ENCODE peak calls at places on chromosomes 12 and 14, in five cellular contexts. One of them, this sample, is unnamed.

GRCh38 chr12:62758216-62758615 is 176.7 kb downstream of the PPM1H start:
- DNase-seq in ovary: no peak
- DNase-seq in Panc1: no peak
- DNase-seq in astrocyte: peak; percentile 79
- DNase-seq in body of pancreas: no peak
- DNase-seq in this sample: no peak

GRCh38 chr12:100077367-100077766 is 65.3 kb downstream of the BLTP3B start:
- DNase-seq in ovary: no peak
- DNase-seq in Panc1: no peak
- DNase-seq in astrocyte: no peak
- DNase-seq in body of pancreas: no peak
- DNase-seq in this sample: no peak

GRCh38 chr12:122282066-122282465 is 15.8 kb upstream of the VPS33A start:
- DNase-seq in ovary: no peak
- DNase-seq in Panc1: no peak
- DNase-seq in astrocyte: peak; percentile 84
- DNase-seq in body of pancreas: no peak
- DNase-seq in this sample: peak; percentile 32

GRCh38 chr12:130978785-130979184 is 25.1 kb downstream of the ADGRD1 start:
- DNase-seq in ovary: no peak
- DNase-seq in Panc1: no peak
- DNase-seq in astrocyte: no peak
- DNase-seq in body of pancreas: no peak
- DNase-seq in this sample: no peak

GRCh38 chr12:107437954-107438353 is 247.6 kb upstream of the PWP1 start:
- DNase-seq in ovary: no peak
- DNase-seq in Panc1: no peak
- DNase-seq in astrocyte: no peak
- DNase-seq in body of pancreas: no peak
- DNase-seq in this sample: no peak

GRCh38 chr12:62021808-62022207 is 238.4 kb upstream of the USP15 start:
- DNase-seq in ovary: no peak
- DNase-seq in Panc1: no peak
- DNase-seq in astrocyte: no peak
- DNase-seq in body of pancreas: no peak
- DNase-seq in this sample: no peak

GRCh38 chr12:71645268-71645667 is 18.4 kb downstream of the ZFC3H1 start:
- DNase-seq in ovary: no peak
- DNase-seq in Panc1: no peak
- DNase-seq in astrocyte: no peak
- DNase-seq in body of pancreas: no peak
- DNase-seq in this sample: no peak

GRCh38 chr12:91991397-91992187 is 154.1 kb downstream of the BTG1 start:
- DNase-seq in ovary: no peak
- DNase-seq in Panc1: no peak
- DNase-seq in astrocyte: peak; percentile 16
- DNase-seq in body of pancreas: no peak
- DNase-seq in this sample: peak; percentile 29

GRCh38 chr14:34266344-34266743 is 195.7 kb downstream of the SPTSSA start:
- DNase-seq in ovary: no peak
- DNase-seq in Panc1: no peak
- DNase-seq in astrocyte: no peak
- DNase-seq in body of pancreas: no peak
- DNase-seq in this sample: no peak

GRCh38 chr12:127479256-127479655 is 787.7 kb upstream of the TMEM132C start:
- DNase-seq in ovary: no peak
- DNase-seq in Panc1: no peak
- DNase-seq in astrocyte: peak; percentile 84
- DNase-seq in body of pancreas: no peak
- DNase-seq in this sample: no peak

GRCh38 chr12:52716061-52716460 is 12.7 kb upstream of the KRT77 start:
- DNase-seq in ovary: no peak
- DNase-seq in Panc1: no peak
- DNase-seq in astrocyte: no peak
- DNase-seq in body of pancreas: no peak
- DNase-seq in this sample: no peak

GRCh38 chr12:130828895-130829294 is 10.2 kb downstream of the STX2 start:
- DNase-seq in ovary: no peak
- DNase-seq in Panc1: no peak
- DNase-seq in astrocyte: no peak
- DNase-seq in body of pancreas: no peak
- DNase-seq in this sample: no peak

GRCh38 chr12:59452746-59453145 is 143.1 kb upstream of the SLC16A7 start:
- DNase-seq in ovary: no peak
- DNase-seq in Panc1: no peak
- DNase-seq in astrocyte: peak; percentile 43
- DNase-seq in body of pancreas: no peak
- DNase-seq in this sample: no peak

GRCh38 chr12:53053223-53054111 is 3.6 kb downstream of the TNS2 start:
- DNase-seq in ovary: peak; percentile 74
- DNase-seq in Panc1: no peak
- DNase-seq in astrocyte: no peak
- DNase-seq in body of pancreas: peak; percentile 81
- DNase-seq in this sample: peak; percentile 73

GRCh38 chr12:48795550-48796455 is 6.9 kb upstream of the ADCY6 start:
- DNase-seq in ovary: peak; percentile 75
- DNase-seq in Panc1: peak; percentile 79
- DNase-seq in astrocyte: peak; percentile 40
- DNase-seq in body of pancreas: peak; percentile 81
- DNase-seq in this sample: peak; percentile 72

GRCh38 chr12:31005944-31006361 is 67.7 kb upstream of the DDX11 start:
- DNase-seq in ovary: no peak
- DNase-seq in Panc1: no peak
- DNase-seq in astrocyte: peak; percentile 70
- DNase-seq in body of pancreas: no peak
- DNase-seq in this sample: peak; percentile 37

GRCh38 chr14:33986804-33987203 is 35.9 kb upstream of the EGLN3 start:
- DNase-seq in ovary: no peak
- DNase-seq in Panc1: no peak
- DNase-seq in astrocyte: peak; percentile 97
- DNase-seq in body of pancreas: no peak
- DNase-seq in this sample: peak; percentile 90

GRCh38 chr12:27866382-27867101 is 86.5 kb upstream of the MANSC4 start:
- DNase-seq in ovary: no peak
- DNase-seq in Panc1: no peak
- DNase-seq in astrocyte: peak; percentile 63
- DNase-seq in body of pancreas: no peak
- DNase-seq in this sample: peak; percentile 50

GRCh38 chr12:90216815-90217214 is 508.2 kb upstream of the ATP2B1 start:
- DNase-seq in ovary: no peak
- DNase-seq in Panc1: no peak
- DNase-seq in astrocyte: peak; percentile 66
- DNase-seq in body of pancreas: no peak
- DNase-seq in this sample: peak; percentile 23

GRCh38 chr12:130281157-130281799 is 56.4 kb upstream of the PIWIL1 start:
- DNase-seq in ovary: peak; percentile 20
- DNase-seq in Panc1: no peak
- DNase-seq in astrocyte: no peak
- DNase-seq in body of pancreas: no peak
- DNase-seq in this sample: no peak

GRCh38 chr12:124765571-124766489 is 97.8 kb downstream of the SCARB1 start:
- DNase-seq in ovary: no peak
- DNase-seq in Panc1: no peak
- DNase-seq in astrocyte: peak; percentile 52
- DNase-seq in body of pancreas: no peak
- DNase-seq in this sample: no peak

GRCh38 chr12:28212182-28212581 is 21.9 kb downstream of the CCDC91 start:
- DNase-seq in ovary: no peak
- DNase-seq in Panc1: no peak
- DNase-seq in astrocyte: no peak
- DNase-seq in body of pancreas: no peak
- DNase-seq in this sample: no peak

GRCh38 chr12:93003540-93004239 is 74.6 kb upstream of the EEA1 start:
- DNase-seq in ovary: no peak
- DNase-seq in Panc1: no peak
- DNase-seq in astrocyte: no peak
- DNase-seq in body of pancreas: no peak
- DNase-seq in this sample: no peak

GRCh38 chr12:79413796-79414195 is 277.0 kb downstream of the PAWR start:
- DNase-seq in ovary: no peak
- DNase-seq in Panc1: no peak
- DNase-seq in astrocyte: no peak
- DNase-seq in body of pancreas: no peak
- DNase-seq in this sample: no peak

GRCh38 chr12:114848661-114849060 is 164.7 kb upstream of the TBX3 start:
- DNase-seq in ovary: peak; percentile 27
- DNase-seq in Panc1: no peak
- DNase-seq in astrocyte: peak; percentile 55
- DNase-seq in body of pancreas: no peak
- DNase-seq in this sample: no peak

GRCh38 chr14:102952276-102952675 is 29.8 kb downstream of the AMN start:
- DNase-seq in ovary: no peak
- DNase-seq in Panc1: no peak
- DNase-seq in astrocyte: no peak
- DNase-seq in body of pancreas: no peak
- DNase-seq in this sample: no peak

GRCh38 chr14:104882325-104882973 is 17.4 kb downstream of the CEP170B start:
- DNase-seq in ovary: peak; percentile 14
- DNase-seq in Panc1: no peak
- DNase-seq in astrocyte: no peak
- DNase-seq in body of pancreas: peak; percentile 53
- DNase-seq in this sample: peak; percentile 81

GRCh38 chr12:103742349-103742784 is 98.7 kb downstream of the NT5DC3 start:
- DNase-seq in ovary: no peak
- DNase-seq in Panc1: no peak
- DNase-seq in astrocyte: peak; percentile 10
- DNase-seq in body of pancreas: peak; percentile 23
- DNase-seq in this sample: peak; percentile 27

GRCh38 chr12:123398177-123398916 is 14.4 kb downstream of the KMT5A start:
- DNase-seq in ovary: peak; percentile 54
- DNase-seq in Panc1: no peak
- DNase-seq in astrocyte: peak; percentile 72
- DNase-seq in body of pancreas: peak; percentile 66
- DNase-seq in this sample: no peak

GRCh38 chr14:52422650-52423356 is 108.7 kb downstream of the PTGER2 start:
- DNase-seq in ovary: no peak
- DNase-seq in Panc1: no peak
- DNase-seq in astrocyte: no peak
- DNase-seq in body of pancreas: no peak
- DNase-seq in this sample: no peak
- TF ChIP-seq CTCF in ovary: no peak
- TF ChIP-seq CTCF in Panc1: no peak
- TF ChIP-seq CTCF in astrocyte: no peak
- TF ChIP-seq CTCF in body of pancreas: no peak
- TF ChIP-seq CTCF in this sample: no peak

DNA sequence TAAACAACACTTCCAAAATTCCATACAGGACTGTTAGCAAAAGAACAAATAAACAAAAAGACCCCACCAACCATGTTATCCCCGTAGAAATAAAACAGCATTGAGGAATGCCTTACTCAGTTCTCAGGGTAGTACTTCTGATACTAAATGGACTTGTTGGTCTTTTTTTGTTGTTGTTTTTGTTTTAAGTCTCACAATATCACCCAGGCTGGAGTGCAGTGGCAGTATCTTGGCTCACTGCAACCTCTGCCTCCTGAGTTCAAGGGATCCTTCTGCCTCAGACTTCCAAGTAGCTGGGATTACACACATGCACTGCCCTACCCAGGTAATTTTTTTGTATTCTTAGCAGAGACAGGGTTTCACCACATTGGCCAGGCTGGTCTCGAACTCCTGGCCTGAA is 17.1 kb downstream of the HNRNPC start:
- DNase-seq in ovary: no peak
- DNase-seq in Panc1: no peak
- DNase-seq in astrocyte: no peak
- DNase-seq in body of pancreas: no peak
- DNase-seq in this sample: no peak
- H3K36me3 ChIP-seq in ovary: no peaks in the 10 kb centered on the region
- H3K36me3 ChIP-seq in Panc1: peaks cover 33% of the 10 kb centered on the region
- H3K36me3 ChIP-seq in astrocyte: peaks cover 53% of the 10 kb centered on the region
- H3K36me3 ChIP-seq in body of pancreas: peaks cover 6% of the 10 kb centered on the region
- H3K36me3 ChIP-seq in this sample: peaks cover 19% of the 10 kb centered on the region

DNA sequence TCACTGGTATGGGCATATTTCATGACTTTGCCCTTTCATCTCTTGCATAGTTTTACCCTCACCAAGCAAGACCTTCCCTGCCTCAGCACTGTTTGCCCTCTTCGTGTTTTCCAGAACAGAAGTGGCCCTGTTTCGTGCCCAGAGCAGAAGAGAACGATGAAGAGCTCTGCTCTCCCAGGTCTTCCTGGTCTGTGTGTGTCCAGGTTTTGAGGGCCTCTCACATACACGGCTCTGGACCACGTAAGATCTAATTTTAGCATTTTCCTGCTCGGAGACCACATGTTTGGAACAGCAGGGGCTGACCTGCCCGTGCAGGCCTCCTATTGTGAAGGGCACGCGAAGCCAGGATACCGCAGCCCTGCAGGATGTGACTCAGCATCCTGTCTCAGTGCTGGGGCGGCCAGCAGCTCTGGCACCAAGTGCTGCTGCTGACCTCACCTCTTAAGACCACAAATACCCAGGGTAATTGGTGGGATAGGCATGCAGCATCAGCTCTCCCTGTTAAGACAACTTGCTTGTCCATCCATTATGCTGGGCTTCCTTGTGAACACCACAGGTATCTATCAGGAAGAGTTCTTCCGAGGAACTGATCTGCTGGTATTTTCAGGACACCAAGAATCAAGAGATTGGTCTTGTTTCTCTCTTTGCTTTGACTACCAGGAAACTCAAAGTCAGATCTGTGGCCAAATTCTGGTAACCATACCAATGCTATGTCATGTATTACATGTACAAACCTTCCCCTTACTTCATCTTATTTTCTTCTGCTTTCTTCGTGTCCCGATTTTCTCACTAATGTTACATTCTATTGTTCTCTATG is 19.0 kb downstream of the SSH1 start:
- DNase-seq in ovary: peak; percentile 67
- DNase-seq in Panc1: peak; percentile 95
- DNase-seq in astrocyte: peak; percentile 100
- DNase-seq in body of pancreas: peak; percentile 67
- DNase-seq in this sample: peak; percentile 100
- TF ChIP-seq CTCF in ovary: no peak
- TF ChIP-seq CTCF in Panc1: no peak
- TF ChIP-seq CTCF in astrocyte: no peak
- TF ChIP-seq CTCF in body of pancreas: no peak
- TF ChIP-seq CTCF in this sample: no peak

DNA sequence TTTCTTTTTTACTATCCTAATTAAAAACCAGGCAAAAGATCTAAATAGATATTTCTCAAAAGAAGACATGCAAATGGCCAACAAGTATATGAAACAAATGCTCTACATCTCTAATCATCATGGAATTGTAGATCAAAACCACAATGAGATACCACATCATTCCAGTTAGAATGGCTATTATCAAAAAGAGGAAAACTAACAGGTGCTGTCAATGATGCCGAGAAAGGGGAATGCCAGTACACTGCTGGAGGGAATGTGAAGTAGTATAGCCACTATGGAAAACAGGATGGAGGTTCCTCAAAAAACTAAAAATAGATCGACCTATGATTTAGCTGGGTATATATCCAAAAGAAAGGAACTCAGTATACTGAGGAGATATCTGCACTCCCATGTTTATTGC is 39.0 kb upstream of the C12orf75 start:
- DNase-seq in ovary: no peak
- DNase-seq in Panc1: no peak
- DNase-seq in astrocyte: no peak
- DNase-seq in body of pancreas: no peak
- DNase-seq in this sample: no peak
- H3K36me3 ChIP-seq in ovary: no peaks in the 10 kb centered on the region
- H3K36me3 ChIP-seq in Panc1: no peaks in the 10 kb centered on the region
- H3K36me3 ChIP-seq in astrocyte: no peaks in the 10 kb centered on the region
- H3K36me3 ChIP-seq in body of pancreas: no peaks in the 10 kb centered on the region
- H3K36me3 ChIP-seq in this sample: no peaks in the 10 kb centered on the region